ENCODE peak calls at places on chromosome 1, in seven cellular contexts. W is ovary, Q is Panc1, D is left lung, F is IMR-90, C is psoas muscle, A is left ventricle myocardium inferior. G is an unnamed sample.
A peak's percentile ranks its signal among the peaks of the same experiment; 100 is the strongest.

GRCh38 chr1:215376544-215377264 is 190.4 kb upstream of the KCTD3 start:
- DNase-seq in W (no peak), Q (no peak), D (no peak), F (no peak), C (peak; percentile 36), A (no peak), G (no peak)

GRCh38 chr1:93735722-93736121 is 54.1 kb upstream of the BCAR3 start:
- DNase-seq in W (no peak), Q (no peak), D (no peak), F (peak; percentile 90), C (no peak), A (no peak), G (peak; percentile 81)

GRCh38 chr1:8477199-8477982 is 159.5 kb downstream of the SLC45A1 start:
- DNase-seq in W (no peak), Q (no peak), D (no peak), F (peak; percentile 76), C (no peak), A (no peak), G (no peak)

GRCh38 chr1:12531169-12531479 is 86.9 kb downstream of the DHRS3 start:
- DNase-seq in W (no peak), Q (no peak), D (no peak), F (no peak), C (no peak), A (no peak), G (no peak)

GRCh38 chr1:116352349-116352813 is 20.7 kb upstream of the ATP1A1 start:
- DNase-seq in W (no peak), Q (no peak), D (no peak), F (no peak), C (no peak), A (no peak), G (no peak)

GRCh38 chr1:241105118-241105517 is 251.9 kb downstream of the RGS7 start:
- DNase-seq in W (no peak), Q (no peak), D (no peak), F (no peak), C (no peak), A (no peak), G (no peak)

GRCh38 chr1:78619803-78620579 is at the start of gene IFI44L:
- DNase-seq in W (peak; percentile 48), Q (no peak), D (no peak), F (peak; percentile 59), C (peak; percentile 53), A (peak; percentile 27), G (no peak)

GRCh38 chr1:11413907-11414495 is 65.0 kb upstream of the DISP3 start:
- DNase-seq in W (no peak), Q (no peak), D (no peak), F (no peak), C (no peak), A (no peak), G (no peak)

GRCh38 chr1:234617135-234617985 is 7.4 kb upstream of the IRF2BP2 start:
- DNase-seq in W (no peak), Q (no peak), D (no peak), F (no peak), C (no peak), A (no peak), G (peak; percentile 93)

GRCh38 chr1:67919714-67920113 is 86.4 kb upstream of the GNG12 start:
- DNase-seq in W (no peak), Q (no peak), D (no peak), F (no peak), C (no peak), A (no peak), G (no peak)

GRCh38 chr1:153939476-153939875 is 7.0 kb downstream of the DENND4B start:
- DNase-seq in W (no peak), Q (no peak), D (peak; percentile 29), F (no peak), C (no peak), A (no peak), G (no peak)

GRCh38 chr1:116682641-116683221 is 15.2 kb upstream of the IGSF3 start:
- DNase-seq in W (no peak), Q (no peak), D (no peak), F (no peak), C (no peak), A (no peak), G (no peak)

GRCh38 chr1:156417700-156418015 is 48.6 kb downstream of the RHBG start:
- DNase-seq in W (no peak), Q (no peak), D (no peak), F (no peak), C (no peak), A (no peak), G (no peak)
- H3K27me3 ChIP-seq in W (peaks cover 13% of the 10 kb centered on the region), Q (peaks cover 6% of the 10 kb centered on the region), D (peaks cover 100% of the 10 kb centered on the region), F (peaks cover 85% of the 10 kb centered on the region), C (peaks cover 38% of the 10 kb centered on the region), A (peaks cover 99% of the 10 kb centered on the region), G (peaks cover 77% of the 10 kb centered on the region)

GRCh38 chr1:202587859-202588480 is 122.3 kb downstream of the SYT2 start:
- DNase-seq in W (no peak), Q (no peak), D (no peak), F (no peak), C (no peak), A (no peak), G (no peak)
- H3K4me1 ChIP-seq in W (peaks cover 19% of the 10 kb centered on the region), Q (peaks cover 13% of the 10 kb centered on the region), D (no peaks in the 10 kb centered on the region), F (peaks cover 46% of the 10 kb centered on the region), C (peaks cover 56% of the 10 kb centered on the region), A (peaks cover 100% of the 10 kb centered on the region), G (peaks cover 88% of the 10 kb centered on the region)

GRCh38 chr1:46900401-46900800 is 40.9 kb downstream of the CYP4A11 start:
- DNase-seq in W (no peak), Q (no peak), D (no peak), F (no peak), C (no peak), A (no peak), G (no peak)
- H3K4me3 ChIP-seq in W (no peak overlapping the region), Q (no peak overlapping the region), D (no peak overlapping the region), F (no peak overlapping the region), C (no peak overlapping the region), A (no peak overlapping the region), G (no peak overlapping the region)

GRCh38 chr1:110579460-110579859 is 26.7 kb downstream of the KCNA2 start:
- DNase-seq in W (no peak), Q (no peak), D (no peak), F (no peak), C (no peak), A (no peak), G (no peak)

GRCh38 chr1:110580244-110580643 is 25.9 kb downstream of the KCNA2 start:
- DNase-seq in W (no peak), Q (no peak), D (no peak), F (no peak), C (no peak), A (no peak), G (no peak)

GRCh38 chr1:110581637-110582036 is 24.5 kb downstream of the KCNA2 start:
- DNase-seq in W (no peak), Q (no peak), D (no peak), F (no peak), C (no peak), A (no peak), G (no peak)

GRCh38 chr1:110572751-110573150 is 33.4 kb downstream of the KCNA2 start:
- DNase-seq in W (no peak), Q (no peak), D (no peak), F (no peak), C (no peak), A (no peak), G (no peak)

DNA sequence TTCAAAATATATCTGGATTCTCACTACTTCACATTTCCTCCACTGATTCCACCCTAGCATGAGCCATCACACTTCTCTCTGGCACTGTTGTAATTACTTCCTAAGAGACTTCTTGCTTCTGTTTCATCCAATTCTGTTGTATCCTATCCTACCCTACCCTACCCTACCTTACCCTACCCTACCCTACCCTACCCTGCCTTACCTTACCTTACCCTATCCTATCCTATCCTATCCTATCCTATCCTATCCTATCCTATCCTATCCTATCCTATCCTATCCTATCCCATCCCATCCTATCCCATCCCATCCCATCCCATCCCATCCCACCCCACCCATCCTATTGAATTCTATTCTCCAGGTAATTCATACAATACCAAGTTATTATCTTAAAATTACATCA is 29.7 kb downstream of the KCNA2 start:
- DNase-seq in W (no peak), Q (no peak), D (no peak), F (no peak), C (no peak), A (no peak), G (no peak)
- H3K27me3 ChIP-seq in W (no peaks in the 10 kb centered on the region), Q (no peaks in the 10 kb centered on the region), D (peaks cover 7% of the 10 kb centered on the region), F (no peaks in the 10 kb centered on the region), C (no peaks in the 10 kb centered on the region), A (peaks cover 16% of the 10 kb centered on the region), G (no peaks in the 10 kb centered on the region)

GRCh38 chr1:226111109-226111864 is 48.8 kb downstream of the H3-3A start:
- DNase-seq in W (no peak), Q (no peak), D (no peak), F (no peak), C (no peak), A (no peak), G (no peak)

GRCh38 chr1:226110249-226111108 is 48.0 kb downstream of the H3-3A start:
- DNase-seq in W (peak; percentile 61), Q (no peak), D (peak; percentile 73), F (peak; percentile 58), C (peak; percentile 84), A (peak; percentile 75), G (peak; percentile 70)

GRCh38 chr1:226107471-226108460 is 45.2 kb downstream of the H3-3A start:
- DNase-seq in W (no peak), Q (no peak), D (no peak), F (no peak), C (no peak), A (no peak), G (no peak)

GRCh38 chr1:226108935-226109828 is 46.7 kb downstream of the H3-3A start:
- DNase-seq in W (peak; percentile 51), Q (no peak), D (peak; percentile 43), F (peak; percentile 36), C (no peak), A (peak; percentile 34), G (no peak)

GRCh38 chr1:226109829-226110248 is 47.3 kb downstream of the H3-3A start:
- DNase-seq in W (peak; percentile 88), Q (no peak), D (peak; percentile 92), F (peak; percentile 70), C (peak; percentile 94), A (peak; percentile 92), G (peak; percentile 81)
- H3K4me1 ChIP-seq in W (no peaks in the 10 kb centered on the region), Q (peaks cover 13% of the 10 kb centered on the region), D (peaks cover 5% of the 10 kb centered on the region), F (peaks cover 4% of the 10 kb centered on the region), C (peaks cover 28% of the 10 kb centered on the region), A (peaks cover 42% of the 10 kb centered on the region), G (peaks cover 45% of the 10 kb centered on the region)

DNA sequence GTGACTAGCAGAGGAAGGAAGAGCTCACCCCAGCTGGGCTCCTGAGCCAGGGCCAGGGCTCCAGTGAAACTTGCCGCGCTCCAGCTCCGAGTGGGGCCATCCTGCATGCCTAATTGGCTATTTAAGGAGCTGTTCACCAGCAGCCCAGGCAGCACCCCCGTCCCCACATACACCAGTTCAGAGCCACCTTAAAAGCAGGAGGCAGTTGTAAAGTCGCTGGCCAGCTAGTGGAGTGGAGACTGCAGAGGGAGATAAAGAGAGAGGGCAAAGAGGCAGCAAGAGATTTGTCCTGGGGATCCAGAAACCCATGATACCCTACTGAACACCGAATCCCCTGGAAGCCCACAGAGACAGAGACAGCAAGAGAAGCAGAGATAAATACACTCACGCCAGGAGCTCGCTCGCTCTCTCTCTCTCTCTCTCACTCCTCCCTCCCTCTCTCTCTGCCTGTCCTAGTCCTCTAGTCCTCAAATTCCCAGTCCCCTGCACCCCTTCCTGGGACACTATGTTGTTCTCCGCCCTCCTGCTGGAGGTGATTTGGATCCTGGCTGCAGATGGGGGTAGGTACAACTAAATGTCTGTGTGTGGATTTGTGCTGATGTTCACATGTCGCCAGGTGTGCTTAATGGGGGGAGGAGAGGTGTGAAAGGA is at the start of gene CA14:
- DNase-seq in W (peak; percentile 34), Q (no peak), D (no peak), F (no peak), C (peak; percentile 65), A (peak; percentile 36), G (no peak)
- H3K4me3 ChIP-seq in W (no peak within 1 kb of the TSS), Q (no peak within 1 kb of the TSS), D (no peak within 1 kb of the TSS), F (no peak within 1 kb of the TSS), C (peak within 1 kb of the TSS; percentile 15), A (peak within 1 kb of the TSS; percentile 58), G (no peak within 1 kb of the TSS)

GRCh38 chr1:218164111-218164929 is 120.8 kb upstream of the RRP15 start:
- DNase-seq in W (no peak), Q (no peak), D (no peak), F (peak; percentile 12), C (peak; percentile 55), A (peak; percentile 28), G (peak; percentile 44)
- H3K27me3 ChIP-seq in W (no peaks in the 10 kb centered on the region), Q (peaks cover 50% of the 10 kb centered on the region), D (peaks cover 99% of the 10 kb centered on the region), F (peaks cover 45% of the 10 kb centered on the region), C (peaks cover 14% of the 10 kb centered on the region), A (peaks cover 98% of the 10 kb centered on the region), G (peaks cover 81% of the 10 kb centered on the region)